ENCODE peak calls at places on chromosomes 5 and 9, in nine cellular contexts. N is Caki2; L is activated T-cell treated with anti-CD3 and anti-CD28 coated beads for 4 hours; D is CD8-positive, alpha-beta memory T cell; C is kidney glomerular epithelial cell; K is stimulated activated effector memory CD8-positive, alpha-beta T cell treated with anti-CD3 and anti-CD28 coated beads, Interleukin-12 subunit alpha, Interleukin-12 subunit beta, amount 100 ng/mL, for 72 hours; S is NCI-H774; B is adrenal gland; U is ovary. H is an unnamed sample.

GRCh38 chr5:44942524-44943001 is 133.8 kb downstream of the MRPS30 start:
- DNase-seq in S (no peak), K (no peak), D (no peak), L (no peak), U (no peak), B (no peak), C (no peak), N (no peak), H (no peak)

GRCh38 chr5:127072861-127073846 is at the start of gene C5orf63:
- DNase-seq in B (peak), C (peak), N (no peak), U (peak), D (peak), L (peak), K (peak), S (peak), H (no peak)

GRCh38 chr9:37293664-37294524 is 128.6 kb upstream of the GRHPR start:
- DNase-seq in L (no peak), U (no peak), S (no peak), D (no peak), B (no peak), K (no peak), N (no peak), C (no peak), H (no peak)

GRCh38 chr9:124263800-124264426 is 6.2 kb downstream of the NEK6 start:
- DNase-seq in U (no peak), S (no peak), L (no peak), D (no peak), B (no peak), K (no peak), N (no peak), C (no peak), H (no peak)

GRCh38 chr5:173720341-173721258 is 104.2 kb upstream of the BOD1 start:
- DNase-seq in D (no peak), B (no peak), U (no peak), C (no peak), S (no peak), L (no peak), K (no peak), N (no peak), H (no peak)

GRCh38 chr5:14011089-14012004 is 66.9 kb upstream of the DNAH5 start:
- DNase-seq in S (peak), U (peak), B (peak), N (peak), K (peak), C (peak), D (no peak), L (no peak), H (peak)

GRCh38 chr5:83777856-83778255 is 57.2 kb upstream of the HAPLN1 start:
- DNase-seq in B (no peak), D (no peak), N (no peak), U (no peak), S (no peak), C (no peak), K (no peak), L (no peak), H (peak)

GRCh38 chr5:93582677-93583524 is at the start of gene NR2F1:
- DNase-seq in S (peak), N (peak), D (no peak), K (no peak), C (peak), L (no peak), B (peak), U (peak), H (peak)

GRCh38 chr9:92534199-92535159 is 1.3 kb downstream of the ECM2 start:
- DNase-seq in B (no peak), N (no peak), L (no peak), U (no peak), K (no peak), D (no peak), S (no peak), C (no peak), H (peak)

GRCh38 chr9:26650325-26650724 is 242.3 kb downstream of the CAAP1 start:
- DNase-seq in N (no peak), D (no peak), S (no peak), B (no peak), L (no peak), U (no peak), C (no peak), K (no peak), H (no peak)

GRCh38 chr5:38790891-38791290 is 54.9 kb upstream of the OSMR start:
- DNase-seq in B (no peak), S (no peak), N (no peak), D (no peak), L (no peak), C (no peak), K (no peak), U (no peak), H (no peak)

GRCh38 chr5:61790678-61791077 is 458.6 kb downstream of the ZSWIM6 start:
- DNase-seq in K (no peak), C (no peak), L (no peak), D (no peak), U (no peak), S (no peak), N (no peak), B (no peak), H (no peak)

GRCh38 chr5:132055441-132055807 is 5.0 kb upstream of the IL3 start:
- DNase-seq in N (no peak), K (no peak), S (no peak), L (no peak), B (no peak), U (no peak), C (no peak), D (no peak), H (no peak)

GRCh38 chr9:5871785-5872184 is 18.9 kb upstream of the MLANA start:
- DNase-seq in B (no peak), C (no peak), S (no peak), D (no peak), K (no peak), N (no peak), L (no peak), U (no peak), H (no peak)

GRCh38 chr5:177141496-177141895 is 7.9 kb downstream of the NSD1 start:
- DNase-seq in N (no peak), B (no peak), S (no peak), K (no peak), U (no peak), C (no peak), L (no peak), D (no peak), H (no peak)

GRCh38 chr5:134526483-134527155 is 1.1 kb downstream of the JADE2 start:
- DNase-seq in N (peak), C (peak), K (no peak), S (peak), B (peak), L (peak), D (peak), U (peak), H (no peak)

GRCh38 chr9:37963936-37964739 is 60.2 kb upstream of the SLC25A51 start:
- DNase-seq in C (peak), B (peak), K (no peak), N (peak), S (peak), L (no peak), U (no peak), D (no peak), H (peak)

GRCh38 chr5:100311811-100312210 is 223.4 kb upstream of the FAM174A start:
- DNase-seq in S (no peak), C (peak), K (no peak), U (no peak), L (no peak), B (no peak), D (no peak), N (peak), H (no peak)

GRCh38 chr5:89816038-89816437 is 593.5 kb downstream of the CETN3 start:
- DNase-seq in S (no peak), C (no peak), U (no peak), L (no peak), K (no peak), D (no peak), B (no peak), N (no peak), H (no peak)